ENCODE peak calls at places on chromosome 6, in eight cellular contexts. Z is ELR; M is stimulated activated CD4-positive, alpha-beta T cell treated with anti-CD3 and anti-CD28 coated beads, Interleukin-12 subunit alpha, Interleukin-12 subunit beta, amount 100 ng/mL, for 4 hours; N is HFFc6; E is activated CD4-positive, alpha-beta T cell treated with anti-CD3 and anti-CD28 coated beads for 4 hours; O is K562; B is cardiac septum; P is psoas muscle. X is an unnamed sample.

GRCh38 chr6:148750826-148751225 is 4.0 kb downstream of the UST start:
- DNase-seq in O (no peak), B (no peak), Z (no peak), E (no peak), M (no peak), N (no peak), P (peak; percentile 30), X (no peak)

GRCh38 chr6:53282234-53282633 is 66.5 kb downstream of the ELOVL5 start:
- DNase-seq in O (no peak), P (no peak), B (no peak), N (no peak), Z (no peak), E (no peak), M (no peak), X (no peak)

GRCh38 chr6:138403324-138403800 is 661 bp upstream of the HEBP2 start:
- DNase-seq in B (no peak), M (peak; percentile 17), N (no peak), O (peak; percentile 69), P (peak; percentile 57), Z (peak; percentile 28), E (peak; percentile 21), X (no peak)

GRCh38 chr6:43772571-43773049 is 2.6 kb downstream of the VEGFA start:
- DNase-seq in N (no peak), B (peak; percentile 77), Z (peak; percentile 37), E (no peak), O (peak; percentile 58), P (no peak), M (no peak), X (no peak)

GRCh38 chr6:99345164-99345563 is 4.3 kb downstream of the FAXC start:
- DNase-seq in B (no peak), Z (no peak), P (no peak), N (no peak), O (no peak), M (no peak), E (no peak), X (no peak)

GRCh38 chr6:123295181-123295580 is 299.1 kb downstream of the CLVS2 start:
- DNase-seq in E (no peak), B (no peak), P (no peak), O (no peak), N (no peak), M (no peak), Z (no peak), X (no peak)

GRCh38 chr6:159092631-159093030 is 47.8 kb upstream of the TAGAP start:
- DNase-seq in O (no peak), P (no peak), N (no peak), M (no peak), E (no peak), B (no peak), Z (no peak), X (no peak)

GRCh38 chr6:19472850-19473249 is 364.3 kb upstream of the ID4 start:
- DNase-seq in P (no peak), M (no peak), N (no peak), B (no peak), O (no peak), E (no peak), Z (peak; percentile 39), X (no peak)

GRCh38 chr6:136526196-136526930 is 23.9 kb downstream of the MAP7 start:
- DNase-seq in N (peak; percentile 45), P (peak; percentile 30), M (peak; percentile 15), O (peak; percentile 39), B (no peak), Z (peak; percentile 42), E (peak; percentile 6), X (no peak)

GRCh38 chr6:133568970-133569889 is 319.7 kb upstream of the TCF21 start:
- DNase-seq in M (peak; percentile 2), P (peak; percentile 16), B (no peak), E (peak; percentile 5), O (peak; percentile 60), Z (peak; percentile 97), N (peak; percentile 82), X (no peak)

X was measured in chondrocyte.